ENCODE peak calls at places on chromosomes 13 and 19, in four cellular contexts. D is psoas muscle, N is sigmoid colon, M is H1. W is an unnamed sample. For H3K4me1, the result is how much of the 10 kb centered on the place peaks cover.

GRCh38 chr13:91347996-91348905 is 764 bp downstream of the MIR17HG start:
- DNase-seq in D (peak), N (peak), M (no peak), W (no peak)

GRCh38 chr13:37407156-37407555 is 191.4 kb downstream of the POSTN start:
- DNase-seq in D (no peak), N (no peak), M (no peak), W (no peak)

GRCh38 chr13:40420160-40420740 is 246.2 kb downstream of the FOXO1 start:
- DNase-seq in D (no peak), N (no peak), M (no peak), W (no peak)

GRCh38 chr19:47711652-47712239 is 1.5 kb upstream of the EHD2 start:
- DNase-seq in D (no peak), N (no peak), M (no peak), W (no peak)

GRCh38 chr19:13091400-13092161 is 11.1 kb downstream of the LYL1 start:
- DNase-seq in D (peak), N (peak), M (peak), W (peak)

GRCh38 chr19:30717381-30717780 is 345.2 kb downstream of the ZNF536 start:
- DNase-seq in D (no peak), N (no peak), M (no peak), W (no peak)

GRCh38 chr13:94535231-94535630 is 55.7 kb upstream of the DCT start:
- DNase-seq in D (no peak), N (no peak), M (no peak), W (no peak)

GRCh38 chr19:14563989-14564650 is 7.7 kb downstream of the NDUFB7 start:
- DNase-seq in D (peak), N (no peak), M (peak), W (no peak)

GRCh38 chr13:30061217-30061616 is 210.8 kb upstream of the UBL3 start:
- DNase-seq in D (no peak), N (no peak), M (no peak), W (no peak)

GRCh38 chr19:55368701-55369563 is 1.3 kb downstream of the IL11 start:
- DNase-seq in D (no peak), N (no peak), M (no peak), W (no peak)

GRCh38 chr19:17931532-17932191 is 1.2 kb upstream of the CCDC124 start:
- DNase-seq in D (no peak), N (no peak), M (peak), W (no peak)
- H3K4me3 ChIP-seq in D (peak), N (peak), M (peak), W (peak)

GRCh38 chr19:41877916-41878905 is 1.1 kb downstream of the CD79A start:
- DNase-seq in D (no peak), N (no peak), M (peak), W (no peak)
- H3K4me1 ChIP-seq in D (under half), N (under half), M (under half), W (under half)

DNA sequence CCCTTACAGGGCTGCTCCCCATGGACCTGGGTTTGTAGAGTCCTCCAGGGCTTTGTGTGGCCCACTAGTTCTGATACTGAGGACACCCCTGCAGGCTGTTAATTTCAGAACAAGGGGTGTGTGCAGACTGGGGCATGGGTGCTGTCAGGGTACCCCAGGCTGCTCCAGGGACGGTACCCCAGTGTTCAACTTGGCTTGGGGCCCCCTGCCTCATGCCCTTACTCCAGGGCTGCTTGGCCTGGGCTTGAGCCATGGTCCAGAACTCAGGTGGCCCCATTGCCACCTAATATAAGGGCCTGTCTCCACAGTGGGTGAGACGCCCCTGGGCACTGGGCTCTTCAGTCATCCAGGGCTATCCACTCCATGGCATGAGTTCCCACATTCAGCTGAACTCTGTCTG is 1417.6 kb downstream of the UQCRFS1 start:
- DNase-seq in D (no peak), N (no peak), M (no peak), W (no peak)
- H3K4me3 ChIP-seq in D (no peak), N (no peak), M (peak), W (no peak)

GRCh38 chr13:46598820-46599180 is 45.8 kb downstream of the LRCH1 start:
- DNase-seq in D (no peak), N (no peak), M (no peak), W (no peak)
- H3K4me1 ChIP-seq in D (under half), N (half or more), M (under half), W (half or more)

GRCh38 chr19:18562086-18562485 is 4.4 kb downstream of the KXD1 start:
- DNase-seq in D (peak), N (no peak), M (no peak), W (peak)

GRCh38 chr19:18558595-18558994 is 925 bp downstream of the KXD1 start:
- DNase-seq in D (no peak), N (no peak), M (no peak), W (no peak)

GRCh38 chr19:18558202-18558555 is 509 bp downstream of the KXD1 start:
- DNase-seq in D (no peak), N (no peak), M (no peak), W (no peak)

GRCh38 chr19:18557474-18558201 is at the start of gene KXD1:
- DNase-seq in D (peak), N (peak), M (peak), W (peak)

GRCh38 chr19:18559685-18560084 is 2.0 kb downstream of the KXD1 start:
- DNase-seq in D (no peak), N (no peak), M (no peak), W (no peak)
- H3K4me3 ChIP-seq in D (no peak), N (no peak), M (no peak), W (no peak)

DNA sequence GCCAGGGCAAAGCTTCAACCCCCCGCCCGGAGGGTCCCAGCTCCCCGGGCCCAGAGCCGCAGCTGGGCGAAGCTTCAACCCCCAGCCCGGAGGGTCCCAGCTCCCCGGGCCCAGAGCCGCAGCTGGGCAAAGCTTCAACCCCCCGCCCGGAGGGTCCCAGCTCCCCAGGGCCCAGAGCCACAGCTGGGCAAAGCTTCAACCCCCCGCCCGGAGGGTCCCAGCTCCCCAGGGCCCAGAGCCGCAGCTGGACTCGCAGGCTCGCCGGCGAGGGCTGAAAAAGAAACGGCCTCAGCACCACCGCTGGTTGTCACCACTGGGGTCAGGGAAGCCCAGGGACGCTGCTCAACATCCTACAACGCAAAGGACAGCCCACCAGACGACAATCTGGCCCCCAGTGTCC is 5.2 kb downstream of the REXO1 start:
- DNase-seq in D (no peak), N (no peak), M (no peak), W (no peak)
- H3K4me1 ChIP-seq in D (half or more), N (half or more), M (under half), W (under half)